ENCODE peak calls at places on chromosomes 11 and 22, in six cellular contexts. Q is lower leg skin, Z is PC-3, M is adrenal gland, Y is stomach, G is body of pancreas. L is an unnamed sample.
A peak's percentile ranks its signal among the peaks of the same experiment; 100 is the strongest.

GRCh38 chr22:20637740-20638139 is 130.3 kb downstream of the MED15 start:
- DNase-seq in Q (no peak), Z (no peak), M (no peak), Y (no peak), G (no peak), L (no peak)

GRCh38 chr11:2529636-2530035 is 84.8 kb downstream of the KCNQ1 start:
- DNase-seq in Q (no peak), Z (no peak), M (no peak), Y (no peak), G (peak; percentile 8), L (no peak)

GRCh38 chr11:110947100-110947499 is 234.9 kb upstream of the ARHGAP20 start:
- DNase-seq in Q (no peak), Z (no peak), M (no peak), Y (no peak), G (no peak), L (no peak)

GRCh38 chr22:33518405-33518804 is 401.9 kb downstream of the LARGE1 start:
- DNase-seq in Q (no peak), Z (no peak), M (no peak), Y (no peak), G (no peak), L (no peak)

GRCh38 chr11:70270877-70271634 is 566 bp downstream of the PPFIA1 start:
- DNase-seq in Q (no peak), Z (peak; percentile 47), M (peak; percentile 57), Y (peak; percentile 33), G (peak; percentile 51), L (peak; percentile 20)

GRCh38 chr11:86551693-86552092 is 120.7 kb downstream of the ME3 start:
- DNase-seq in Q (no peak), Z (no peak), M (no peak), Y (no peak), G (no peak), L (no peak)

GRCh38 chr11:92512204-92512569 is 287.6 kb downstream of the FAT3 start:
- DNase-seq in Q (no peak), Z (no peak), M (no peak), Y (no peak), G (no peak), L (no peak)

GRCh38 chr22:29936186-29936585 is 53.2 kb downstream of the MTMR3 start:
- DNase-seq in Q (no peak), Z (no peak), M (no peak), Y (no peak), G (no peak), L (no peak)

GRCh38 chr22:30253205-30253852 is 6.8 kb upstream of the LIF start:
- DNase-seq in Q (no peak), Z (peak; percentile 83), M (no peak), Y (peak; percentile 43), G (peak; percentile 60), L (no peak)

GRCh38 chr22:36286096-36286957 is 33.4 kb downstream of the APOL1 start:
- DNase-seq in Q (peak; percentile 71), Z (peak; percentile 69), M (peak; percentile 90), Y (peak; percentile 74), G (peak; percentile 70), L (peak; percentile 57)

GRCh38 chr11:69352715-69353325 is 58.9 kb downstream of the MYEOV start:
- DNase-seq in Q (peak; percentile 6), Z (peak; percentile 96), M (peak; percentile 79), Y (peak; percentile 23), G (no peak), L (no peak)

GRCh38 chr11:88801484-88802123 is 264.2 kb downstream of the GRM5 start:
- DNase-seq in Q (no peak), Z (no peak), M (no peak), Y (no peak), G (no peak), L (no peak)

GRCh38 chr11:21965221-21965620 is 227.7 kb upstream of the ANO5 start:
- DNase-seq in Q (no peak), Z (no peak), M (no peak), Y (no peak), G (no peak), L (no peak)

GRCh38 chr22:20304646-20305045 is 15.2 kb downstream of the DGCR6L start:
- DNase-seq in Q (no peak), Z (no peak), M (no peak), Y (no peak), G (no peak), L (no peak)

GRCh38 chr22:30074147-30074546 is 6.1 kb upstream of the HORMAD2 start:
- DNase-seq in Q (no peak), Z (no peak), M (no peak), Y (no peak), G (no peak), L (no peak)

GRCh38 chr22:32987081-32987631 is 71.0 kb downstream of the SYN3 start:
- DNase-seq in Q (no peak), Z (no peak), M (peak; percentile 77), Y (no peak), G (no peak), L (peak; percentile 2)

GRCh38 chr11:120182790-120183491 is 27.9 kb upstream of the OAF start:
- DNase-seq in Q (peak; percentile 18), Z (peak; percentile 47), M (peak; percentile 53), Y (peak; percentile 49), G (peak; percentile 77), L (no peak)

DNA sequence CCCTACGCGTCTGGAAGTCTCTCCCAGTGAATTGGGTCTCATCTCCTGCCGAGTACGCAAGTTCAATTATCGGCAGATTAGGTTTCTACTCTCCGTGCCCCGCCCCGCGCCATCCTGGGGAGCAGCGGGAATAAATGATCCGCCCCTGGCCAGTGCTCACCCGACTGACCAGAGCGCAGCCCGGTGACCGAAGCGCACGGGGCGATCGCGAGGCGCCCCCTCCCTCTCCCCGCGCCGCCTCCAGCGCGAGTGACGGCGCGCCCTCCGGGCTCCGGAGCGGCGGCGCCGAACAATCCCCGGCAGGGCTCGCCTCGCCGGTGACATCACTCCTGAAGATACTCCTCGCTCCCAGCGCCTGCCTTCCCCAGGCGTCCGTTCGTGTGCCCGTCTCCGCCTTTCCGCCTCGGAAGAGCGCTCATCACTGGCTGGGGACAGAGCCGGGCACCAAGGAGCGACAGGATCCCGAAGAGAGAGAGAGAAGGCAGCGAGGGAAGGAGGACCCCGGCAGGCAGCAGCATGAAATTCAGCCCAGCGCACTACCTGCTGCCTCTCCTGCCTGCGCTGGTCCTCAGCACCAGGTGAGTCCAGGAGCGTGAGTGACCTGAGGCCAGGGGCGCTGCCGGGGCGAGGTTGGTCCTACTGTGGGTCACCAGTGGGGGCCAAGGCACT is at the start of gene LUZP2:
- DNase-seq in Q (no peak), Z (peak; percentile 50), M (peak; percentile 68), Y (no peak), G (peak; percentile 11), L (no peak)
- H3K4me3 ChIP-seq in Q (no peak within 1 kb of the TSS), Z (peak within 1 kb of the TSS; percentile 82), M (no peak within 1 kb of the TSS), Y (peak within 1 kb of the TSS; percentile 34), G (no peak within 1 kb of the TSS), L (peak within 1 kb of the TSS; percentile 60)

DNA sequence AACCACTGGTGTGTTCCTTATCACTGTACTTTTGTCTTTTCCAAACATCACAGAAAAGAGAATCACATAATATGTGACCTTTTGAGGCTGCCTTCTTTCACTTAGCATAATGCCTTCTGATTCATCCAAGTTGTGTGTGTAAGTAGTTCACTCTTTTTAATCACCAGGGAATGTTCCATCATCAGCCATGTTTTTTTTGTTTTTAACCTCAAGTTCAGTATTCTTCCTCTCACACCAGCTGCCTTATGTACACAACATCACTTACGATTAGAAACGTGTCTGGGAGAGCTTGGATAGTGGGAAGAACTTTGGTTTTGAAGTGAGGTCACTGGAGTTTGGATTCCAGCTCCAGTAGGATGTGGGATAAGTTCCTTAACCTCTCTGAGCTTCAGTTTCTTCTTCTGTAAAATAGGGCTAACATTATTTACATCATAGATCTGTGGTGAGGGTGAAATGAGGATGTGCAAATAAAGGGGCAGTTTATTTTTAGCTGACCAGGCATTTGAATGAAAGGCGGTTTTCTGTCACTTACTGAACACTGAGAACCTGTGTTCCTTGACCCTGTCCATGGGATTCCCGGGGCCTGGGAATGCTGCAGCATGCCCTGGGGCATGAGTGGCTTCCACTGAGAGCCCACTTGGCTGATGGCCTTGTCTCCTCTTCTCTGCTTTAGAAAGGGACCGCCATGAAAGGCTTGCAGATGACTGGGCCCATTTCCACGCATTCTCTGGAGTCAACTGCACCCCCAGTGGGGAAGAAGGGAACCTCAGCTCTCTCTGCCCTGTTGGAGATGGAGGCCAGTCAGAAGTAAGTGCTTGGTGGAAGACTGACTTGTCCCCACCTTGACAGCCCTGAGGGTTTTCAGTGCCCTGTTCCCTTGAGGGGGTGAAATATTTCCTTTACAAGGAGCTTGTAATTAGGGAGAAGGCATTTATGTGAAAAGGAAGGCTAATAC is 92.6 kb downstream of the DEPDC5 start:
- DNase-seq in Q (no peak), Z (no peak), M (no peak), Y (no peak), G (no peak), L (no peak)
- TF ChIP-seq CTCF in Q (no peak), Z (peak; percentile 47), M (no peak), Y (no peak), G (no peak), L (peak; percentile 44)

GRCh38 chr11:26225643-26226042 is 106.3 kb upstream of the ANO3 start:
- DNase-seq in Q (no peak), Z (no peak), M (no peak), Y (no peak), G (no peak), L (no peak)

GRCh38 chr11:26228778-26229177 is 103.2 kb upstream of the ANO3 start:
- DNase-seq in Q (no peak), Z (peak; percentile 23), M (no peak), Y (no peak), G (no peak), L (no peak)

GRCh38 chr11:26229270-26229669 is 102.7 kb upstream of the ANO3 start:
- DNase-seq in Q (no peak), Z (peak; percentile 73), M (no peak), Y (no peak), G (no peak), L (peak; percentile 57)

GRCh38 chr11:26227883-26228502 is 103.9 kb upstream of the ANO3 start:
- DNase-seq in Q (no peak), Z (no peak), M (no peak), Y (no peak), G (no peak), L (no peak)

DNA sequence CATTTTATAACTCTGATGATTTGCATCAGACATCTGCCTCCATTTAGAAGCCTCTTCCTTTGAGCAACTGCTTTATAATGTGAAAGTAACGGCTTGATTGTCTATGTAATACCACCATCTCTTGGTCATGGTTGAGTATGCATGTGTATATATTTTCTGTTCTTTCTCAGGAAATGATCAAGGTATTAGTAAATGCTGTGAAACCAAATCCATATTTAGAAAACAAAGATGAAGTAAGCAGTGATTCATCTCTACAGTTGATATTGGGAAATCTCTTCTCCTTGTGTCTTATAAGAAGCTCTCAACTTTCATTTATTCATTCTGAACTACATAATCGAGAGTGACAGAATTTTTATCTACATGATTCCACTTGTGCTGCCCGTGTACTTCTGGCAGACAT is 104.6 kb upstream of the ANO3 start:
- DNase-seq in Q (no peak), Z (peak; percentile 81), M (no peak), Y (no peak), G (no peak), L (peak; percentile 58)
- H3K4me3 ChIP-seq in Q (no peak overlapping the region), Z (no peak overlapping the region), M (no peak overlapping the region), Y (no peak overlapping the region), G (no peak overlapping the region), L (no peak overlapping the region)

GRCh38 chr11:57124912-57125311 is 56.8 kb upstream of the LRRC55 start:
- DNase-seq in Q (no peak), Z (no peak), M (no peak), Y (no peak), G (no peak), L (no peak)
- TF ChIP-seq CTCF in Q (no peak), Z (no peak), M (no peak), Y (no peak), G (no peak), L (no peak)